ENCODE peak calls at places on chromosomes 3 and 15, in four cellular contexts. C, R, N and O are unnamed samples.

GRCh38 chr15:93072440-93073394 is 16.3 kb downstream of the RGMA start:
- DNase-seq in N (peak), C (no peak), R (no peak), O (no peak)

GRCh38 chr3:185737020-185737419 is 87.8 kb downstream of the IGF2BP2 start:
- DNase-seq in C (no peak), N (peak), R (no peak), O (no peak)

GRCh38 chr3:115553796-115554495 is 69.4 kb upstream of the GAP43 start:
- DNase-seq in C (no peak), N (no peak), R (no peak), O (no peak)

GRCh38 chr3:15327941-15328340 is 4.4 kb downstream of the SH3BP5 start:
- DNase-seq in R (no peak), N (no peak), C (peak), O (no peak)

GRCh38 chr15:67225336-67225735 is 29.1 kb downstream of the AAGAB start:
- DNase-seq in R (no peak), C (no peak), N (peak), O (no peak)

GRCh38 chr3:25855281-25855680 is 65.4 kb downstream of the OXSM start:
- DNase-seq in R (peak), C (no peak), N (no peak), O (no peak)

GRCh38 chr15:101255615-101256350 is 3.9 kb upstream of the CHSY1 start:
- DNase-seq in N (peak), R (peak), C (no peak), O (no peak)

GRCh38 chr3:145243875-145244274 is 917.1 kb downstream of the PLOD2 start:
- DNase-seq in C (no peak), N (peak), R (peak), O (no peak)

GRCh38 chr15:84653910-84654688 is at the start of gene WDR73:
- DNase-seq in N (peak), R (peak), C (peak), O (peak)

GRCh38 chr15:62323353-62323752 is 158.3 kb upstream of the C2CD4B start:
- DNase-seq in C (no peak), N (no peak), R (no peak), O (no peak)

GRCh38 chr15:43930556-43930955 is 103.8 kb downstream of the WDR76 start:
- DNase-seq in C (no peak), N (no peak), R (no peak), O (no peak)

GRCh38 chr3:126424039-126424717 is 29.5 kb downstream of the CFAP100 start:
- DNase-seq in N (no peak), R (no peak), C (no peak), O (no peak)

GRCh38 chr15:65517866-65518207 is 348 bp upstream of the DPP8 start:
- DNase-seq in C (no peak), N (no peak), R (no peak), O (no peak)

GRCh38 chr3:133124511-133124910 is 86.3 kb downstream of the TMEM108 start:
- DNase-seq in R (no peak), C (no peak), N (no peak), O (no peak)

GRCh38 chr15:81937189-81937588 is 108.6 kb downstream of the MEX3B start:
- DNase-seq in R (no peak), C (no peak), N (no peak), O (no peak)

GRCh38 chr15:81941479-81941878 is 104.3 kb downstream of the MEX3B start:
- DNase-seq in R (no peak), C (no peak), N (no peak), O (no peak)

GRCh38 chr15:81940467-81941451 is 105.1 kb downstream of the MEX3B start:
- DNase-seq in N (no peak), C (no peak), R (peak), O (no peak)

GRCh38 chr15:81942157-81942556 is 103.7 kb downstream of the MEX3B start:
- DNase-seq in R (no peak), N (no peak), C (no peak), O (no peak)

DNA sequence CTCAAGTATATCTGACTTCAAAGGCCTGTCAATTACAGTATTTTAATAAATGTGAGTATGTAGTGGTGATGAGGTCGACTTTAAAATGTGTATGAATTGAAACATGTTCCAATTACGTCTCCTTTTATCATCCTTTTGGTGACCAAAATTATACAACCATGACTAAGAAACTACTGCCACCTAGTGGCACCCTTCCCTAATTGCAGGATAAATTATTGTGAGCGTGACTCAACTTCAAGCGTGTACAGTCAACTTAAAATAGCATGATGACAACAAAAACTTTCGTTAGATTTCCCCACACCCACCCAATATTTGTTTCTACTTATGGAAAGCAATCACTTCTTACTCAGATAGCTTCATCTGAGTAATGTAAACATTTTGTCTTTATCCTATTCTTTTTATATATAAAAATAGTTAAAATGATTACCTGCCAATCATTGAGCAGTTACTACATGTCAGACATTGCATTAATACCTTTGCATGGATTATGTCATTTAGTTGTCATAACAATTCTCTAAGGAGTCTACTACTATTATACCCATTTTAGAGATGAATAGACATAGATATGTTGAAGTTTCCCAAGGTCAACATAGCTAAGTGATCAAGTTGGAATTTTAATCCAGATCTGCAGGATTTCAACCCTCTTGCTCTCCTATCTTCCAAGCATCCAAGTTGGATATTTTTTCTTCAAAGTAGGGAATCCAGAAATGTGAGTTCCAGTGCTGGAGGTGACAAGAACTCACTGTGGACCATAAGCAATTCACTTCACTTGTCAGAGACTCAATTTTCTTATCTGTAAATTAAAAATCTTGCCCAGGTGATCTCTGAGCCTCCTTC is 106.0 kb downstream of the MEX3B start:
- DNase-seq in R (peak), N (peak), C (peak), O (peak)
- TF ChIP-seq CTCF in R (peak), N (peak), C (peak), O (peak)

DNA sequence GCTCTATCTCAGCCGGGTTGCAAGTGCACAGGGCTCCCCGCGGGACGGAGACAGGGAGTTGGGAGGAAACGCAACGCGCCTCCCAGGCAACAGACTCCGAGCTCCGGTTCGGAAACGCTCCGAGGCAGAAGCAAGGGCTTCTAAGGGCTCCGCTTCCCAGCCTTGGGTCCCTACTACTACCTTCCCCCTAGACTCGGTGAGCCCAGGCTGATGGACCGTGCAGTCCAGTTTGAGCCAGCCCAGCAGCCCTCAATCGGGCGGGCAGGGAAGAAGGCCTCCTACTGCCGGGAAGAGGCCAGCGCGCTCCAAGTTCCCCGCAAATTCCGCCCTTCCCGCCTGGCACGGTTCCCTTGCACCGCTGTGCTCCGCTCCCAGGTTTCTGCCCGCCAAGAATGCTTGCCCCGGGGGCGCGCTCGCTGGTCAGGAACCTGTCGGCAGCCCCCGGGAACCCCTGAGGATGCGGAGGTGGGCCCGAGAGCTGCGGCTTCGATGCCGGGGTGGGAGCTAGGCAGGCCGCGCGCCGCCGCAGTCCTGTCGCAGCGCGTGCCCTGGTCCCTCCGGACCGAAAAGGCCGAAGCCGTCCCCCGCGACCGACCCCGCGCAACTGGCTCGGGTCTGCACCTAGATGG is 728 bp downstream of the TRANK1 start:
- DNase-seq in C (peak), R (no peak), N (peak), O (peak)
- TF ChIP-seq CTCF in C (no peak), R (peak), N (no peak), O (peak)

GRCh38 chr3:64473476-64473875 is 214.3 kb downstream of the ADAMTS9 start:
- DNase-seq in N (peak), C (no peak), R (no peak), O (no peak)

GRCh38 chr3:64470436-64470835 is 217.4 kb downstream of the ADAMTS9 start:
- DNase-seq in N (no peak), R (no peak), C (no peak), O (no peak)

GRCh38 chr3:64475037-64475436 is 212.8 kb downstream of the ADAMTS9 start:
- DNase-seq in R (no peak), N (no peak), C (no peak), O (no peak)
- TF ChIP-seq CTCF in R (peak), N (peak), C (no peak), O (no peak)

GRCh38 chr3:169792359-169792758 is 19.2 kb downstream of the MYNN start:
- DNase-seq in C (no peak), R (no peak), N (no peak), O (no peak)
- TF ChIP-seq CTCF in C (no peak), R (no peak), N (no peak), O (no peak)

DNA sequence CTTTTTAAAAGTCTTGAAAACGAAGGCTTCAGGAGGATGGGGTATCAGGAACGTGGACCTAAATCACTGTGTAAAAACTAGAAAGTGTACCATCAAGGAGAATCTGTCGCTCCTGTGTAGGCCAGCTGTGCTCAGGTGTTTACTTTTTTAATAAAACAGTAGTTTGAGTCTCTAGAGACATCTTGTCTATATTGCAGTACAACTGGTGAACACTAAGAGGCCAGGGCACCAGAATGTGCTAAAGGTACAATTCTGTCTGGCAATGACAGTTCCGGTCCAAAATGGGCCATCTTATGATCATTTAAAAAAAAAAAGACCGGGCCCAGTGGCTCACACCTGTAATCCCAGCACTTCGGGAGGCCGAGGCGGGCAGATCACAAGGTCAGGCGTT is 61.8 kb upstream of the MCF2L2 start:
- DNase-seq in N (no peak), C (no peak), R (no peak), O (no peak)
- TF ChIP-seq CTCF in N (no peak), C (no peak), R (no peak), O (no peak)